ENCODE peak calls at places on chromosomes 12 and 14, in six cellular contexts. One of them, this sample, is unnamed. For H3K27me3, the result is how much of the 10 kb centered on the place peaks cover.

GRCh38 chr14:67464377-67464776 is 24.1 kb downstream of the TMEM229B start:
- DNase-seq in brain microvascular endothelial cell: no peak
- DNase-seq in Peyer's patch: no peak
- DNase-seq in GM23338: no peak
- DNase-seq in astrocyte: no peak
- DNase-seq in PC-9: no peak
- DNase-seq in this sample: no peak

GRCh38 chr12:44720265-44720664 is 155.8 kb downstream of the NELL2 start:
- DNase-seq in PC-9: no peak
- DNase-seq in GM23338: no peak
- DNase-seq in astrocyte: no peak
- DNase-seq in brain microvascular endothelial cell: no peak
- DNase-seq in Peyer's patch: no peak
- DNase-seq in this sample: no peak

GRCh38 chr12:124399622-124400021 is 104.7 kb downstream of the RFLNA start:
- DNase-seq in astrocyte: no peak
- DNase-seq in PC-9: peak
- DNase-seq in Peyer's patch: peak
- DNase-seq in brain microvascular endothelial cell: no peak
- DNase-seq in GM23338: peak
- DNase-seq in this sample: no peak

GRCh38 chr12:3732901-3733300 is 20.0 kb downstream of the CRACR2A start:
- DNase-seq in astrocyte: no peak
- DNase-seq in PC-9: no peak
- DNase-seq in brain microvascular endothelial cell: no peak
- DNase-seq in GM23338: peak
- DNase-seq in Peyer's patch: peak
- DNase-seq in this sample: no peak

GRCh38 chr14:53380508-53381225 is 227.5 kb upstream of the DDHD1 start:
- DNase-seq in Peyer's patch: no peak
- DNase-seq in PC-9: no peak
- DNase-seq in brain microvascular endothelial cell: no peak
- DNase-seq in GM23338: no peak
- DNase-seq in astrocyte: no peak
- DNase-seq in this sample: no peak

GRCh38 chr12:67085699-67086098 is 183.5 kb upstream of the CAND1 start:
- DNase-seq in PC-9: no peak
- DNase-seq in Peyer's patch: no peak
- DNase-seq in astrocyte: no peak
- DNase-seq in GM23338: no peak
- DNase-seq in brain microvascular endothelial cell: no peak
- DNase-seq in this sample: no peak

GRCh38 chr12:26798669-26799068 is 34.3 kb downstream of the ITPR2 start:
- DNase-seq in astrocyte: no peak
- DNase-seq in GM23338: no peak
- DNase-seq in brain microvascular endothelial cell: no peak
- DNase-seq in PC-9: no peak
- DNase-seq in Peyer's patch: no peak
- DNase-seq in this sample: no peak

GRCh38 chr12:23008613-23009012 is 383.6 kb downstream of the ETNK1 start:
- DNase-seq in brain microvascular endothelial cell: no peak
- DNase-seq in PC-9: no peak
- DNase-seq in Peyer's patch: no peak
- DNase-seq in GM23338: no peak
- DNase-seq in astrocyte: peak
- DNase-seq in this sample: no peak

GRCh38 chr14:50345891-50346422 is 33.8 kb downstream of the DMAC2L start:
- DNase-seq in GM23338: no peak
- DNase-seq in Peyer's patch: no peak
- DNase-seq in PC-9: no peak
- DNase-seq in astrocyte: no peak
- DNase-seq in brain microvascular endothelial cell: no peak
- DNase-seq in this sample: no peak

GRCh38 chr12:119182701-119183493 is 4.2 kb downstream of the HSPB8 start:
- DNase-seq in Peyer's patch: no peak
- DNase-seq in brain microvascular endothelial cell: peak
- DNase-seq in astrocyte: peak
- DNase-seq in PC-9: no peak
- DNase-seq in GM23338: no peak
- DNase-seq in this sample: peak

GRCh38 chr14:29749327-29749726 is 178.3 kb downstream of the PRKD1 start:
- DNase-seq in brain microvascular endothelial cell: peak
- DNase-seq in astrocyte: peak
- DNase-seq in GM23338: no peak
- DNase-seq in PC-9: no peak
- DNase-seq in Peyer's patch: no peak
- DNase-seq in this sample: no peak

GRCh38 chr12:121934318-121934682 is 15.9 kb downstream of the CFAP251 start:
- DNase-seq in Peyer's patch: no peak
- DNase-seq in GM23338: no peak
- DNase-seq in PC-9: no peak
- DNase-seq in brain microvascular endothelial cell: no peak
- DNase-seq in astrocyte: no peak
- DNase-seq in this sample: no peak

DNA sequence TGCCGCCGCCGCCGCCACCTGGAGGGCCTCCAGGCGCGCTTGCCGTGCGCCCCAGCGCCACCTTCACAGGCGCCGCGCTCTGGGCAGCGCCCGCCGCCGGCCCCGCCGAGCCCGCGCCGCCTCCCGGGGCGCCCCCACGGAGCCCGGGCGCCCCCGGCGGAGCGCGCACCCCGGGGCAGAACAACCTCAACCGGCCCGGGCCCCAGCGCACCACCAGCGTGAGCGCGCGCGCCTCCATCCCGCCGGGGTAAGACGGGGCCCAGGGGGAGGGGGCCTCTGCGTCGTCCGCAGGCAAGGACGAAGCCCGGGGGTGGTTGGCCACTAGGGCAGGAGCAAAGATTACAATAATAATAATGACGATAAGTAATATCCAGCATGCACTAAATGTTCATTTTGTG is 21.3 kb downstream of the DTX1 start:
- DNase-seq in PC-9: no peak
- DNase-seq in Peyer's patch: peak
- DNase-seq in GM23338: peak
- DNase-seq in astrocyte: no peak
- DNase-seq in brain microvascular endothelial cell: no peak
- DNase-seq in this sample: no peak
- H3K27me3 ChIP-seq in PC-9: under half
- H3K27me3 ChIP-seq in Peyer's patch: under half
- H3K27me3 ChIP-seq in GM23338: under half
- H3K27me3 ChIP-seq in astrocyte: under half
- H3K27me3 ChIP-seq in brain microvascular endothelial cell: under half
- H3K27me3 ChIP-seq in this sample: under half

GRCh38 chr12:51028126-51028810 is 2.1 kb upstream of the SLC11A2 start:
- DNase-seq in Peyer's patch: peak
- DNase-seq in GM23338: peak
- DNase-seq in astrocyte: no peak
- DNase-seq in brain microvascular endothelial cell: peak
- DNase-seq in PC-9: peak
- DNase-seq in this sample: peak
- TF ChIP-seq CTCF in Peyer's patch: no peak
- TF ChIP-seq CTCF in GM23338: peak
- TF ChIP-seq CTCF in astrocyte: peak
- TF ChIP-seq CTCF in brain microvascular endothelial cell: peak
- TF ChIP-seq CTCF in PC-9: peak
- TF ChIP-seq CTCF in this sample: peak

GRCh38 chr12:109575683-109576082 is 2.1 kb downstream of the MVK start:
- DNase-seq in Peyer's patch: no peak
- DNase-seq in brain microvascular endothelial cell: no peak
- DNase-seq in astrocyte: no peak
- DNase-seq in PC-9: no peak
- DNase-seq in GM23338: no peak
- DNase-seq in this sample: no peak

GRCh38 chr12:109579639-109580038 is 6.0 kb downstream of the MVK start:
- DNase-seq in Peyer's patch: no peak
- DNase-seq in PC-9: no peak
- DNase-seq in astrocyte: no peak
- DNase-seq in brain microvascular endothelial cell: no peak
- DNase-seq in GM23338: no peak
- DNase-seq in this sample: no peak

GRCh38 chr12:109578330-109578927 is 4.8 kb downstream of the MVK start:
- DNase-seq in GM23338: no peak
- DNase-seq in Peyer's patch: no peak
- DNase-seq in PC-9: no peak
- DNase-seq in brain microvascular endothelial cell: no peak
- DNase-seq in astrocyte: no peak
- DNase-seq in this sample: no peak

GRCh38 chr12:109580272-109580671 is 6.7 kb downstream of the MVK start:
- DNase-seq in Peyer's patch: no peak
- DNase-seq in GM23338: no peak
- DNase-seq in astrocyte: no peak
- DNase-seq in PC-9: no peak
- DNase-seq in brain microvascular endothelial cell: no peak
- DNase-seq in this sample: no peak

DNA sequence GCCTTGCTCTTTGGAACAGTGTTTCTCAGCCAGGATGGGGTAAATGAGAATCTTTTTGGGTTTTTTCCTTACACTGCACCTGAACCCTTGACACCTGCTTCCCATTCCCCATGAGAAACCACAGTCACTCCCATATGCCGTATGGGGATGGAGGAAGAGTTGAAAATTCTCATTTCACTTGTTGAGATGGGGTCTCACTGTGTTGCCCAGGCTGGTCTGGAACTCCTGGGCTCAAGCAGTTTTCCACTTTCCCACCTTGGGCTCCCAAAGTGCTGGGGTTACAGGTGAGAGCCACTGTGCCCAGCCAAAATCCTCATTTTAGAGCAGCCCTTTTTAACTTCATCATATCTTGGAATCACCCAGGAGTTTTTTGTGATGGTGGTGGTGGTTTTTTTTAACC is 3.7 kb downstream of the MVK start:
- DNase-seq in brain microvascular endothelial cell: no peak
- DNase-seq in Peyer's patch: no peak
- DNase-seq in astrocyte: no peak
- DNase-seq in GM23338: no peak
- DNase-seq in PC-9: no peak
- DNase-seq in this sample: no peak
- H3K4me3 ChIP-seq in brain microvascular endothelial cell: no peak
- H3K4me3 ChIP-seq in Peyer's patch: no peak
- H3K4me3 ChIP-seq in astrocyte: no peak
- H3K4me3 ChIP-seq in GM23338: no peak
- H3K4me3 ChIP-seq in PC-9: no peak
- H3K4me3 ChIP-seq in this sample: no peak

GRCh38 chr14:104117341-104118005 is 20.9 kb upstream of the KIF26A start:
- DNase-seq in brain microvascular endothelial cell: no peak
- DNase-seq in astrocyte: no peak
- DNase-seq in Peyer's patch: peak
- DNase-seq in PC-9: no peak
- DNase-seq in GM23338: no peak
- DNase-seq in this sample: no peak

GRCh38 chr14:104119119-104119699 is 19.2 kb upstream of the KIF26A start:
- DNase-seq in Peyer's patch: no peak
- DNase-seq in PC-9: no peak
- DNase-seq in brain microvascular endothelial cell: no peak
- DNase-seq in astrocyte: no peak
- DNase-seq in GM23338: no peak
- DNase-seq in this sample: peak

GRCh38 chr14:104116544-104117340 is 21.6 kb upstream of the KIF26A start:
- DNase-seq in astrocyte: no peak
- DNase-seq in GM23338: peak
- DNase-seq in brain microvascular endothelial cell: no peak
- DNase-seq in Peyer's patch: peak
- DNase-seq in PC-9: peak
- DNase-seq in this sample: peak

GRCh38 chr14:104119700-104120251 is 18.6 kb upstream of the KIF26A start:
- DNase-seq in PC-9: no peak
- DNase-seq in Peyer's patch: no peak
- DNase-seq in GM23338: no peak
- DNase-seq in astrocyte: no peak
- DNase-seq in brain microvascular endothelial cell: no peak
- DNase-seq in this sample: no peak

DNA sequence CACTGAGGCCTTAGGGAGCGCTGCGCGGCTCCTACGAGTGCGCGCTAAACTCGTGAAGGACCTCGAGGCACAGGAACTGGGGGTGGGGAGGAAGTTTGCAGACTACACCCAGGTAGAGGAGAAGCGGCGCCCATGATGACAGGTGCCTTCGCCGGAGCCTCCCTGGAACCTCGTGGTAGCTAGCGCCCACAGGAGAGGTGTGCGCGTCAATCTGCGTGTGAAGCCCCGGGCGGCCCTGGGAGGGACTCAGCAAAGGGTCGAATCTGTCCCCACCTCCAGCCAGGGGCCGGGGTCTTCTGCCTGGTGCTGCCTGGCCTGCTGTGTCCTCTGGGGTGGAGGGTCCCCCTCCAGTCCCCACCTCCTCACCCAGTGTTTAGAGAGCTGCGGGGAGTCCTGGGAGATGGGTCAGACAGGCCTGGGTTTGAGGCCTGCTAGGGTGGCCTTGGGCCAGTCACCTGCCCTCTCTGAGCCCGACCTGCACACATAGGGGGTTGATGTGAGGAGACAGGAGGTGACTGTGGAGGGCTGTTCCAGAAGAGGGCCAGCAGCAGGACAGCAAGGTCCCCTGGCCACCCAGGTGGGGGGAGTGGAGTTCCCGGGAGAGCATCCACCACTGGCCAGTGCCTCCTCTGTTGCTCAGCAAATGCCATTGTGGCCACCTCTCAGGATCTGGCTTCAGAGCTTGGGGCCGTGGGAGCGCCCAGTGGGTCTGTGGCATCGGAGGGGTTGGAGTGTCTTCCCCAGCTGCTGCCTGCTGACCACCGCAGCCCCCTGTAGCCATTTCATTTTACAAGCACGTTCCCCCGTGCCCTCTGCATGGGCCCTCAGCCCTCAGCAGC is 20.2 kb upstream of the KIF26A start:
- DNase-seq in PC-9: no peak
- DNase-seq in Peyer's patch: no peak
- DNase-seq in astrocyte: no peak
- DNase-seq in brain microvascular endothelial cell: no peak
- DNase-seq in GM23338: no peak
- DNase-seq in this sample: no peak
- H3K27me3 ChIP-seq in PC-9: under half
- H3K27me3 ChIP-seq in Peyer's patch: under half
- H3K27me3 ChIP-seq in astrocyte: under half
- H3K27me3 ChIP-seq in brain microvascular endothelial cell: under half
- H3K27me3 ChIP-seq in GM23338: under half
- H3K27me3 ChIP-seq in this sample: under half

This sample was measured in bronchial epithelial cell.